ENCODE peak calls at places on chromosomes 11 and 22, in six cellular contexts. One of them, this sample, is unnamed.

GRCh38 chr22:35205141-35205775 is 52.0 kb upstream of the HMGXB4 start:
- DNase-seq in HTR-8/SVneo: no peak
- DNase-seq in anterior cingulate cortex: no peak
- DNase-seq in ELR: no peak
- DNase-seq in LHCN-M2: no peak
- DNase-seq in NCI-H1105: no peak
- DNase-seq in this sample: no peak

GRCh38 chr22:36644333-36644757 is 59.2 kb downstream of the CACNG2 start:
- DNase-seq in anterior cingulate cortex: no peak
- DNase-seq in LHCN-M2: peak; percentile 90
- DNase-seq in NCI-H1105: no peak
- DNase-seq in ELR: peak; percentile 92
- DNase-seq in HTR-8/SVneo: peak; percentile 32
- DNase-seq in this sample: no peak

GRCh38 chr11:128365044-128365443 is 222.3 kb downstream of the ETS1 start:
- DNase-seq in HTR-8/SVneo: peak; percentile 17
- DNase-seq in ELR: peak; percentile 69
- DNase-seq in anterior cingulate cortex: no peak
- DNase-seq in LHCN-M2: peak; percentile 60
- DNase-seq in NCI-H1105: no peak
- DNase-seq in this sample: no peak

GRCh38 chr11:77064648-77065217 is 2.0 kb upstream of the CAPN5 start:
- DNase-seq in anterior cingulate cortex: no peak
- DNase-seq in LHCN-M2: no peak
- DNase-seq in HTR-8/SVneo: no peak
- DNase-seq in NCI-H1105: no peak
- DNase-seq in ELR: no peak
- DNase-seq in this sample: no peak

GRCh38 chr11:111654611-111655010 is 52.4 kb downstream of the SIK2 start:
- DNase-seq in LHCN-M2: no peak
- DNase-seq in HTR-8/SVneo: no peak
- DNase-seq in ELR: no peak
- DNase-seq in NCI-H1105: no peak
- DNase-seq in anterior cingulate cortex: no peak
- DNase-seq in this sample: no peak

GRCh38 chr22:49232319-49233067 is 595.2 kb downstream of the BRD1 start:
- DNase-seq in anterior cingulate cortex: no peak
- DNase-seq in LHCN-M2: no peak
- DNase-seq in ELR: no peak
- DNase-seq in NCI-H1105: no peak
- DNase-seq in HTR-8/SVneo: no peak
- DNase-seq in this sample: no peak

GRCh38 chr11:38553033-38553432 is 1955.0 kb upstream of the RAG2 start:
- DNase-seq in NCI-H1105: no peak
- DNase-seq in HTR-8/SVneo: no peak
- DNase-seq in anterior cingulate cortex: no peak
- DNase-seq in LHCN-M2: peak; percentile 79
- DNase-seq in ELR: no peak
- DNase-seq in this sample: no peak

GRCh38 chr11:14499178-14499559 is 442 bp downstream of the COPB1 start:
- DNase-seq in HTR-8/SVneo: peak; percentile 19
- DNase-seq in ELR: peak; percentile 40
- DNase-seq in NCI-H1105: no peak
- DNase-seq in LHCN-M2: peak; percentile 7
- DNase-seq in anterior cingulate cortex: no peak
- DNase-seq in this sample: no peak

GRCh38 chr22:23053912-23054530 is 16.3 kb upstream of the GNAZ start:
- DNase-seq in LHCN-M2: no peak
- DNase-seq in anterior cingulate cortex: no peak
- DNase-seq in NCI-H1105: no peak
- DNase-seq in HTR-8/SVneo: no peak
- DNase-seq in ELR: no peak
- DNase-seq in this sample: no peak

GRCh38 chr11:69563946-69564780 is 76.8 kb upstream of the CCND1 start:
- DNase-seq in anterior cingulate cortex: no peak
- DNase-seq in LHCN-M2: no peak
- DNase-seq in NCI-H1105: no peak
- DNase-seq in HTR-8/SVneo: peak; percentile 53
- DNase-seq in ELR: peak; percentile 54
- DNase-seq in this sample: no peak

GRCh38 chr22:24153353-24153752 is 27.9 kb upstream of the SUSD2 start:
- DNase-seq in HTR-8/SVneo: no peak
- DNase-seq in anterior cingulate cortex: no peak
- DNase-seq in LHCN-M2: no peak
- DNase-seq in NCI-H1105: no peak
- DNase-seq in ELR: peak; percentile 59
- DNase-seq in this sample: no peak

GRCh38 chr11:16791494-16791961 is 53.1 kb downstream of the C11orf58 start:
- DNase-seq in HTR-8/SVneo: peak; percentile 83
- DNase-seq in NCI-H1105: no peak
- DNase-seq in anterior cingulate cortex: no peak
- DNase-seq in LHCN-M2: peak; percentile 96
- DNase-seq in ELR: peak; percentile 94
- DNase-seq in this sample: no peak

GRCh38 chr11:28447226-28447625 is 339.0 kb downstream of the METTL15 start:
- DNase-seq in LHCN-M2: peak; percentile 70
- DNase-seq in HTR-8/SVneo: no peak
- DNase-seq in ELR: peak; percentile 62
- DNase-seq in NCI-H1105: no peak
- DNase-seq in anterior cingulate cortex: no peak
- DNase-seq in this sample: no peak

GRCh38 chr11:78417888-78418583 is 416 bp upstream of the GAB2 start:
- DNase-seq in anterior cingulate cortex: peak; percentile 83
- DNase-seq in ELR: peak; percentile 81
- DNase-seq in HTR-8/SVneo: peak; percentile 85
- DNase-seq in LHCN-M2: peak; percentile 70
- DNase-seq in NCI-H1105: peak; percentile 85
- DNase-seq in this sample: peak; percentile 85

GRCh38 chr11:29184939-29185890 is 831.6 kb downstream of the KCNA4 start:
- DNase-seq in HTR-8/SVneo: peak; percentile 43
- DNase-seq in LHCN-M2: peak; percentile 96
- DNase-seq in NCI-H1105: no peak
- DNase-seq in anterior cingulate cortex: no peak
- DNase-seq in ELR: peak; percentile 93
- DNase-seq in this sample: no peak

GRCh38 chr22:17919276-17920144 is 104.9 kb downstream of the MICAL3 start:
- DNase-seq in NCI-H1105: no peak
- DNase-seq in LHCN-M2: no peak
- DNase-seq in ELR: no peak
- DNase-seq in HTR-8/SVneo: no peak
- DNase-seq in anterior cingulate cortex: no peak
- DNase-seq in this sample: no peak

GRCh38 chr11:68643576-68643975 is 40.8 kb upstream of the GAL start:
- DNase-seq in ELR: no peak
- DNase-seq in LHCN-M2: peak; percentile 18
- DNase-seq in anterior cingulate cortex: no peak
- DNase-seq in NCI-H1105: no peak
- DNase-seq in HTR-8/SVneo: no peak
- DNase-seq in this sample: no peak

This sample was measured in C1 segment of cervical spinal cord.